ENCODE peak calls at places on chromosome 22, in seven cellular contexts. One of them, this sample, is unnamed. For H3K27me3 and H3K36me3, the result is how much of the 10 kb centered on the place peaks cover.

GRCh38 chr22:35567214-35567792 is 26.7 kb downstream of the RASD2 start:
- DNase-seq in IMR-90: no peak
- DNase-seq in ovary: no peak
- DNase-seq in GM23338: no peak
- DNase-seq in upper lobe of right lung: no peak
- DNase-seq in CD4-positive, CD25-positive, alpha-beta regulatory T cell: no peak
- DNase-seq in right lobe of liver: no peak
- DNase-seq in this sample: no peak

GRCh38 chr22:46996595-46997310 is 234.3 kb downstream of the TBC1D22A start:
- DNase-seq in IMR-90: no peak
- DNase-seq in ovary: no peak
- DNase-seq in GM23338: no peak
- DNase-seq in upper lobe of right lung: no peak
- DNase-seq in CD4-positive, CD25-positive, alpha-beta regulatory T cell: no peak
- DNase-seq in right lobe of liver: no peak
- DNase-seq in this sample: no peak

GRCh38 chr22:23906641-23907040 is 12.5 kb downstream of the MIF start:
- DNase-seq in IMR-90: no peak
- DNase-seq in ovary: no peak
- DNase-seq in GM23338: no peak
- DNase-seq in upper lobe of right lung: no peak
- DNase-seq in CD4-positive, CD25-positive, alpha-beta regulatory T cell: no peak
- DNase-seq in right lobe of liver: no peak
- DNase-seq in this sample: no peak

GRCh38 chr22:47090591-47091240 is 328.3 kb downstream of the TBC1D22A start:
- DNase-seq in IMR-90: peak
- DNase-seq in ovary: no peak
- DNase-seq in GM23338: peak
- DNase-seq in upper lobe of right lung: no peak
- DNase-seq in CD4-positive, CD25-positive, alpha-beta regulatory T cell: peak
- DNase-seq in right lobe of liver: no peak
- DNase-seq in this sample: no peak

GRCh38 chr22:46592390-46592872 is 27.8 kb upstream of the GRAMD4 start:
- DNase-seq in IMR-90: peak
- DNase-seq in ovary: no peak
- DNase-seq in GM23338: no peak
- DNase-seq in upper lobe of right lung: no peak
- DNase-seq in CD4-positive, CD25-positive, alpha-beta regulatory T cell: no peak
- DNase-seq in right lobe of liver: no peak
- DNase-seq in this sample: peak

GRCh38 chr22:35275580-35275979 is 18.3 kb downstream of the HMGXB4 start:
- DNase-seq in IMR-90: peak
- DNase-seq in ovary: no peak
- DNase-seq in GM23338: no peak
- DNase-seq in upper lobe of right lung: no peak
- DNase-seq in CD4-positive, CD25-positive, alpha-beta regulatory T cell: no peak
- DNase-seq in right lobe of liver: no peak
- DNase-seq in this sample: no peak

GRCh38 chr22:39959640-39960447 is at the start of gene TMA7B:
- DNase-seq in IMR-90: peak
- DNase-seq in ovary: no peak
- DNase-seq in GM23338: peak
- DNase-seq in upper lobe of right lung: no peak
- DNase-seq in CD4-positive, CD25-positive, alpha-beta regulatory T cell: no peak
- DNase-seq in right lobe of liver: no peak
- DNase-seq in this sample: peak

GRCh38 chr22:48084041-48084748 is 1321.7 kb downstream of the TBC1D22A start:
- DNase-seq in IMR-90: no peak
- DNase-seq in ovary: no peak
- DNase-seq in GM23338: no peak
- DNase-seq in upper lobe of right lung: peak
- DNase-seq in CD4-positive, CD25-positive, alpha-beta regulatory T cell: no peak
- DNase-seq in right lobe of liver: no peak
- DNase-seq in this sample: no peak

GRCh38 chr22:32617271-32617670 is 142.7 kb downstream of the FBXO7 start:
- DNase-seq in IMR-90: peak
- DNase-seq in ovary: no peak
- DNase-seq in GM23338: no peak
- DNase-seq in upper lobe of right lung: no peak
- DNase-seq in CD4-positive, CD25-positive, alpha-beta regulatory T cell: no peak
- DNase-seq in right lobe of liver: no peak
- DNase-seq in this sample: no peak

GRCh38 chr22:39130892-39131855 is 21.3 kb downstream of the CBX7 start:
- DNase-seq in IMR-90: peak
- DNase-seq in ovary: no peak
- DNase-seq in GM23338: peak
- DNase-seq in upper lobe of right lung: no peak
- DNase-seq in CD4-positive, CD25-positive, alpha-beta regulatory T cell: no peak
- DNase-seq in right lobe of liver: no peak
- DNase-seq in this sample: peak

GRCh38 chr22:25762147-25762546 is 20.2 kb downstream of the MYO18B start:
- DNase-seq in IMR-90: no peak
- DNase-seq in ovary: no peak
- DNase-seq in GM23338: no peak
- DNase-seq in upper lobe of right lung: no peak
- DNase-seq in CD4-positive, CD25-positive, alpha-beta regulatory T cell: no peak
- DNase-seq in right lobe of liver: no peak
- DNase-seq in this sample: no peak

GRCh38 chr22:46792841-46793261 is 30.4 kb downstream of the TBC1D22A start:
- DNase-seq in IMR-90: no peak
- DNase-seq in ovary: no peak
- DNase-seq in GM23338: no peak
- DNase-seq in upper lobe of right lung: no peak
- DNase-seq in CD4-positive, CD25-positive, alpha-beta regulatory T cell: no peak
- DNase-seq in right lobe of liver: no peak
- DNase-seq in this sample: no peak

GRCh38 chr22:44484618-44485017 is 13.4 kb downstream of the RTL6 start:
- DNase-seq in IMR-90: no peak
- DNase-seq in ovary: no peak
- DNase-seq in GM23338: no peak
- DNase-seq in upper lobe of right lung: no peak
- DNase-seq in CD4-positive, CD25-positive, alpha-beta regulatory T cell: no peak
- DNase-seq in right lobe of liver: no peak
- DNase-seq in this sample: no peak

GRCh38 chr22:35452351-35452781 is 52.4 kb downstream of the MCM5 start:
- DNase-seq in IMR-90: no peak
- DNase-seq in ovary: no peak
- DNase-seq in GM23338: no peak
- DNase-seq in upper lobe of right lung: peak
- DNase-seq in CD4-positive, CD25-positive, alpha-beta regulatory T cell: no peak
- DNase-seq in right lobe of liver: no peak
- DNase-seq in this sample: peak

GRCh38 chr22:17176715-17177114 is 17.6 kb upstream of the HDHD5 start:
- DNase-seq in IMR-90: no peak
- DNase-seq in ovary: no peak
- DNase-seq in GM23338: no peak
- DNase-seq in upper lobe of right lung: no peak
- DNase-seq in CD4-positive, CD25-positive, alpha-beta regulatory T cell: no peak
- DNase-seq in right lobe of liver: no peak
- DNase-seq in this sample: no peak

GRCh38 chr22:23837911-23838685 is 708 bp downstream of the DERL3 start:
- DNase-seq in IMR-90: no peak
- DNase-seq in ovary: no peak
- DNase-seq in GM23338: peak
- DNase-seq in upper lobe of right lung: no peak
- DNase-seq in CD4-positive, CD25-positive, alpha-beta regulatory T cell: no peak
- DNase-seq in right lobe of liver: peak
- DNase-seq in this sample: peak

GRCh38 chr22:31230871-31231621 is 18.9 kb downstream of the LIMK2 start:
- DNase-seq in IMR-90: peak
- DNase-seq in ovary: peak
- DNase-seq in GM23338: peak
- DNase-seq in upper lobe of right lung: no peak
- DNase-seq in CD4-positive, CD25-positive, alpha-beta regulatory T cell: peak
- DNase-seq in right lobe of liver: no peak
- DNase-seq in this sample: no peak

GRCh38 chr22:39146256-39147101 is 6.0 kb downstream of the CBX7 start:
- DNase-seq in IMR-90: no peak
- DNase-seq in ovary: no peak
- DNase-seq in GM23338: no peak
- DNase-seq in upper lobe of right lung: peak
- DNase-seq in CD4-positive, CD25-positive, alpha-beta regulatory T cell: no peak
- DNase-seq in right lobe of liver: no peak
- DNase-seq in this sample: no peak

GRCh38 chr22:40904101-40904500 is 42.2 kb upstream of the DNAJB7 start:
- DNase-seq in IMR-90: no peak
- DNase-seq in ovary: no peak
- DNase-seq in GM23338: no peak
- DNase-seq in upper lobe of right lung: no peak
- DNase-seq in CD4-positive, CD25-positive, alpha-beta regulatory T cell: no peak
- DNase-seq in right lobe of liver: no peak
- DNase-seq in this sample: no peak

GRCh38 chr22:22423681-22424080 is 84.9 kb downstream of the ZNF280B start:
- DNase-seq in IMR-90: no peak
- DNase-seq in ovary: no peak
- DNase-seq in GM23338: no peak
- DNase-seq in upper lobe of right lung: no peak
- DNase-seq in CD4-positive, CD25-positive, alpha-beta regulatory T cell: no peak
- DNase-seq in right lobe of liver: no peak
- DNase-seq in this sample: no peak

GRCh38 chr22:22424210-22424800 is 84.2 kb downstream of the ZNF280B start:
- DNase-seq in IMR-90: no peak
- DNase-seq in ovary: no peak
- DNase-seq in GM23338: peak
- DNase-seq in upper lobe of right lung: no peak
- DNase-seq in CD4-positive, CD25-positive, alpha-beta regulatory T cell: no peak
- DNase-seq in right lobe of liver: no peak
- DNase-seq in this sample: no peak

GRCh38 chr22:22424956-22425355 is 83.6 kb downstream of the ZNF280B start:
- DNase-seq in IMR-90: no peak
- DNase-seq in ovary: no peak
- DNase-seq in GM23338: no peak
- DNase-seq in upper lobe of right lung: no peak
- DNase-seq in CD4-positive, CD25-positive, alpha-beta regulatory T cell: no peak
- DNase-seq in right lobe of liver: no peak
- DNase-seq in this sample: no peak

GRCh38 chr22:22425783-22426624 is 82.5 kb downstream of the ZNF280B start:
- DNase-seq in IMR-90: no peak
- DNase-seq in ovary: no peak
- DNase-seq in GM23338: no peak
- DNase-seq in upper lobe of right lung: no peak
- DNase-seq in CD4-positive, CD25-positive, alpha-beta regulatory T cell: no peak
- DNase-seq in right lobe of liver: no peak
- DNase-seq in this sample: no peak

GRCh38 chr22:22425366-22425765 is 83.2 kb downstream of the ZNF280B start:
- DNase-seq in IMR-90: no peak
- DNase-seq in ovary: no peak
- DNase-seq in GM23338: no peak
- DNase-seq in upper lobe of right lung: no peak
- DNase-seq in CD4-positive, CD25-positive, alpha-beta regulatory T cell: no peak
- DNase-seq in right lobe of liver: no peak
- DNase-seq in this sample: no peak
- H3K27me3 ChIP-seq in IMR-90: under half
- H3K27me3 ChIP-seq in ovary: under half
- H3K27me3 ChIP-seq in GM23338: half or more
- H3K27me3 ChIP-seq in upper lobe of right lung: under half
- H3K27me3 ChIP-seq in CD4-positive, CD25-positive, alpha-beta regulatory T cell: under half
- H3K27me3 ChIP-seq in right lobe of liver: under half
- H3K27me3 ChIP-seq in this sample: under half

DNA sequence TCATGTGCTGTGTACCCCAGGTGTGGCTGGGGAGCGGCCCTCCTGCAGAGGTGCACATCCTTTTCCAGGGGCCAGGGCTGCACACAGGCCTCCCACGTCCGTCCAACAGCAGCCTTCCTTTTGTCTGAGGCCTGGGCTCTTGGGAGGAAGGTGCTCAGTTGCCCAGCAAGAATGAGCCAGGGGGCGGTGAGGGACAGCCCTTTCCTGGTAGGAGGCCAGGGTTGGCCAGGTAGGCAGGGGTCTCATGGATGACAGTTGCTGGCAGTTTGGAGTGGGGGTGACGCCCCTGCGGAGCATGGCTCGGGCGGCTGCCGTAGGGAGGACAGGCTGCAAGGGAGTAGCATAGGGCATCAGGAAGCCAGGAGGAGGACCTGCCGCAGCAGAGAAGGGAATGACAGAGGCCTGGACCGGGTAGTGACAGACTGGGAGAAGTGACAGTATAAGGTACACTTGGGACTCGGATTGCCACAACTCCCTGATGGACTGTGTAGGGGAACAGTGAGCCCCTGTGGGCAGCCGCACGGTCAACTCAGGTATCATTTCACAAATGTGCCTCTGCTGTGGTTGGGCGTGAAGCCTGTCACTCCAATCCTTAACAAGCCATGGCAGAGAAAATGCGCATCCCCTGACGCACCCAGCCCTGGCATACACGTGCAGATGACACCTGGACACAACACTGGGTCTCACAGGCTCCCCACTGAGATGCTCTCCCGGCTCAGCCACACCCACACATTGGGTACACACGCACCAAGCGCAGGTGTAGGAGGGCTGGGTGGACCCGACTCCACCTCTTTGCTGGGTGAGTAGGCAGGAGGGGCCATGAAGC is 79.7 kb downstream of the DGCR2 start:
- DNase-seq in IMR-90: no peak
- DNase-seq in ovary: no peak
- DNase-seq in GM23338: no peak
- DNase-seq in upper lobe of right lung: peak
- DNase-seq in CD4-positive, CD25-positive, alpha-beta regulatory T cell: no peak
- DNase-seq in right lobe of liver: peak
- DNase-seq in this sample: peak
- H3K36me3 ChIP-seq in IMR-90: half or more
- H3K36me3 ChIP-seq in ovary: under half
- H3K36me3 ChIP-seq in GM23338: under half
- H3K36me3 ChIP-seq in upper lobe of right lung: half or more
- H3K36me3 ChIP-seq in CD4-positive, CD25-positive, alpha-beta regulatory T cell: half or more
- H3K36me3 ChIP-seq in right lobe of liver: under half
- H3K36me3 ChIP-seq in this sample: half or more

GRCh38 chr22:30204015-30204741 is 42.4 kb downstream of the LIF start:
- DNase-seq in IMR-90: no peak
- DNase-seq in ovary: no peak
- DNase-seq in GM23338: no peak
- DNase-seq in upper lobe of right lung: no peak
- DNase-seq in CD4-positive, CD25-positive, alpha-beta regulatory T cell: no peak
- DNase-seq in right lobe of liver: peak
- DNase-seq in this sample: no peak
- H3K27me3 ChIP-seq in IMR-90: under half
- H3K27me3 ChIP-seq in ovary: under half
- H3K27me3 ChIP-seq in GM23338: under half
- H3K27me3 ChIP-seq in upper lobe of right lung: under half
- H3K27me3 ChIP-seq in CD4-positive, CD25-positive, alpha-beta regulatory T cell: under half
- H3K27me3 ChIP-seq in right lobe of liver: under half
- H3K27me3 ChIP-seq in this sample: under half

DNA sequence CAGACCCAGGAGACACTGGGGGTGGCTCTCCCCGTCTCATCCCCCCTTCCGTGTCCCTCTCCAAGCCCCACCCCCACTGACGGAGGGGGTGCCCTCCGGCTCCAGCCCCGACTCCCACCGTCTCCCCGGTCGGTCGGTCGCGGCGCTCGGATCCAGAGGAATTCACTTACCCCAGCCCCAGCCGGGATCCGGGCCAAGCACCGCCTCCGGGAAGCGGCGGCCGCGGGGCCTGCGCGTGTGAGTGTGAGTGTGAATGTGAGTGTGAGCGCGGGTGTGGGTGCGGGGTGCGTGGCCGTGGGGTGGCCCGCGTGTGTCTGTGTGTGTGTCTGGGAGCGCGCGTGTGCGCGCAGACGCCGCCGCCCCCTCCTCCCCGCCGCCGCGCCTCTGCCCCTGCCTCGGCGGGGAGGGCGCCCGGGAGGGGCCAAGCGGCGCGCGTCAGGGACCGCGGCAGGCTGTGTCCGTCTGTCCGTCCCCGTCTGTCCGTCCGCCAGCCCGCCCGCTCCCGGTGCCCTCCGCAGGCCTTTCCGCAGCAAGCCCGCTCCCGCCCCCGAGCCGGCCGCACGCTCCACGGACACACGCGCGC is at the start of gene ELFN2:
- DNase-seq in IMR-90: peak
- DNase-seq in ovary: no peak
- DNase-seq in GM23338: peak
- DNase-seq in upper lobe of right lung: no peak
- DNase-seq in CD4-positive, CD25-positive, alpha-beta regulatory T cell: no peak
- DNase-seq in right lobe of liver: no peak
- DNase-seq in this sample: no peak
- H3K36me3 ChIP-seq in IMR-90: under half
- H3K36me3 ChIP-seq in ovary: under half
- H3K36me3 ChIP-seq in GM23338: under half
- H3K36me3 ChIP-seq in upper lobe of right lung: under half
- H3K36me3 ChIP-seq in CD4-positive, CD25-positive, alpha-beta regulatory T cell: under half
- H3K36me3 ChIP-seq in right lobe of liver: under half
- H3K36me3 ChIP-seq in this sample: under half